ENCODE peak calls at places on chromosomes 11 and 22, in six cellular contexts. E, T, V, X, D and G are unnamed samples.

GRCh38 chr22:31917227-31917921 is 27.0 kb upstream of the YWHAH start:
- DNase-seq in E (no peak), T (peak), V (no peak), X (no peak), D (no peak), G (peak)

GRCh38 chr22:33472462-33473344 is 414.5 kb upstream of the SYN3 start:
- DNase-seq in E (no peak), T (no peak), V (no peak), X (peak), D (no peak), G (no peak)

GRCh38 chr11:38307455-38307854 is 1709.4 kb upstream of the RAG2 start:
- DNase-seq in E (no peak), T (no peak), V (no peak), X (no peak), D (no peak), G (no peak)

GRCh38 chr22:50699754-50700386 is 27.2 kb downstream of the SHANK3 start:
- DNase-seq in E (no peak), T (peak), V (no peak), X (no peak), D (no peak), G (peak)

GRCh38 chr11:12526789-12527188 is 147.4 kb upstream of the TEAD1 start:
- DNase-seq in E (no peak), T (no peak), V (no peak), X (no peak), D (no peak), G (no peak)

GRCh38 chr11:396511-396947 is 2.5 kb downstream of the PKP3 start:
- DNase-seq in E (peak), T (no peak), V (no peak), X (no peak), D (no peak), G (no peak)

GRCh38 chr11:32121012-32121411 is 30.1 kb downstream of the RCN1 start:
- DNase-seq in E (no peak), T (no peak), V (no peak), X (no peak), D (no peak), G (no peak)

GRCh38 chr11:27255447-27255828 is 107.6 kb downstream of the CCDC34 start:
- DNase-seq in E (no peak), T (no peak), V (no peak), X (peak), D (peak), G (no peak)

GRCh38 chr11:112364962-112365481 is 104.4 kb upstream of the PLET1 start:
- DNase-seq in E (no peak), T (no peak), V (peak), X (peak), D (peak), G (no peak)

GRCh38 chr22:17803871-17804270 is 29.6 kb upstream of the BID start:
- DNase-seq in E (no peak), T (no peak), V (no peak), X (no peak), D (no peak), G (no peak)

GRCh38 chr11:70517996-70518907 is 119.9 kb downstream of the CTTN start:
- DNase-seq in E (no peak), T (no peak), V (peak), X (peak), D (no peak), G (no peak)

GRCh38 chr11:88421530-88421929 is 84.0 kb upstream of the CTSC start:
- DNase-seq in E (no peak), T (no peak), V (no peak), X (no peak), D (no peak), G (no peak)

GRCh38 chr11:69328231-69328630 is 34.3 kb downstream of the MYEOV start:
- DNase-seq in E (no peak), T (no peak), V (no peak), X (no peak), D (no peak), G (no peak)

GRCh38 chr11:13091373-13091772 is 82.3 kb downstream of the RASSF10 start:
- DNase-seq in E (no peak), T (no peak), V (no peak), X (no peak), D (no peak), G (no peak)

GRCh38 chr22:22609271-22609670 is 35.1 kb upstream of the GGTLC2 start:
- DNase-seq in E (no peak), T (no peak), V (no peak), X (no peak), D (no peak), G (no peak)

GRCh38 chr11:86784247-86784681 is 16.1 kb upstream of the PRSS23 start:
- DNase-seq in E (no peak), T (no peak), V (no peak), X (no peak), D (no peak), G (no peak)

GRCh38 chr11:73671701-73672100 is 25.3 kb downstream of the PLEKHB1 start:
- DNase-seq in E (no peak), T (no peak), V (no peak), X (no peak), D (no peak), G (no peak)

GRCh38 chr22:24183321-24184031 is 2.2 kb downstream of the SUSD2 start:
- DNase-seq in E (no peak), T (no peak), V (no peak), X (no peak), D (no peak), G (no peak)

GRCh38 chr11:2513441-2513840 is 68.6 kb downstream of the KCNQ1 start:
- DNase-seq in E (no peak), T (no peak), V (no peak), X (no peak), D (no peak), G (no peak)

GRCh38 chr11:47409440-47410403 is 1.3 kb downstream of the SLC39A13 start:
- DNase-seq in E (no peak), T (no peak), V (no peak), X (no peak), D (no peak), G (no peak)

GRCh38 chr22:29938285-29938693 is 55.3 kb downstream of the MTMR3 start:
- DNase-seq in E (no peak), T (no peak), V (no peak), X (no peak), D (no peak), G (no peak)

GRCh38 chr11:86798988-86799387 is 1.4 kb upstream of the PRSS23 start:
- DNase-seq in E (no peak), T (no peak), V (no peak), X (no peak), D (peak), G (no peak)

GRCh38 chr22:49372111-49372529 is 455.6 kb downstream of the BRD1 start:
- DNase-seq in E (no peak), T (no peak), V (no peak), X (no peak), D (no peak), G (no peak)

DNA sequence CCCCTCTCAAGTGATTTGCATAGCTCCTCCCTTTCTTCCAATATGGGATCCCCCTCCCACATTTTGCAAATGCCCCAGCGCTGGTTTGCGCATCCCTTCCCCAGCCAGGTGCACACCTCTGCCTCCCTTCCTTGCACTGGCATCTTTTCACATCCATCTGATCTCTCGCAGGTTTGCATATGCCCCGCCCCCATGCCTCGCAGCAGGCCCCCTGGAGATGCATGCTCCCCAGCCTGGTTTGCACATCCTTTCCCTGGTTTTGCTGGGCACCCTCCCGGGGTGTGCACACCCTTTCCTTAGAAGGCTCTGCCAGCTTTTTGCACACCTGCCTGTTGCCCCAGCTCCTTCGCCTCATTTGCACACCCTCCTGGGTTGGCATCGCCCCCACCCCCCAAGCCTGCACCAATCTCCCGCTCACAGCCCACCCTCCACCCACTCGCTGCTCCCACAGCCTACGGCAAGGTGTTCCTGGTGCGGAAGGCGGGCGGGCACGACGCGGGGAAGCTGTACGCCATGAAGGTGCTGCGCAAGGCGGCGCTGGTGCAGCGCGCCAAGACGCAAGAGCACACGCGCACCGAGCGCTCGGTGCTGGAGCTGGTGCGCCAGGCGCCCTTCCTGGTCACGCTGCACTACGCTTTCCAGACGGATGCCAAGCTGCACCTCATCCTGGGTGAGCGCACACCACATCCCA is 895 bp downstream of the RPS6KA4 start:
- DNase-seq in E (no peak), T (peak), V (no peak), X (no peak), D (no peak), G (peak)
- TF ChIP-seq CTCF in E (no peak), T (no peak), V (no peak), X (no peak), D (no peak), G (peak)

GRCh38 chr11:133948711-133949110 is 8.1 kb downstream of the IGSF9B start:
- DNase-seq in E (no peak), T (no peak), V (no peak), X (no peak), D (no peak), G (no peak)
- H3K4me3 ChIP-seq in E (no peak), T (no peak), V (no peak), X (no peak), D (no peak), G (no peak)

GRCh38 chr22:21022955-21023614 is 8.1 kb downstream of the P2RX6 start:
- DNase-seq in E (no peak), T (no peak), V (no peak), X (no peak), D (no peak), G (no peak)
- TF ChIP-seq CTCF in E (no peak), T (no peak), V (no peak), X (no peak), D (peak), G (no peak)

GRCh38 chr11:114623720-114624119 is 28.1 kb upstream of the NXPE4 start:
- DNase-seq in E (no peak), T (no peak), V (no peak), X (no peak), D (no peak), G (no peak)

GRCh38 chr11:114621950-114622809 is 26.6 kb upstream of the NXPE4 start:
- DNase-seq in E (no peak), T (no peak), V (no peak), X (no peak), D (no peak), G (no peak)

GRCh38 chr11:114624455-114625207 is 29.0 kb upstream of the NXPE4 start:
- DNase-seq in E (no peak), T (no peak), V (no peak), X (no peak), D (no peak), G (no peak)

GRCh38 chr11:114622858-114623257 is 27.3 kb upstream of the NXPE4 start:
- DNase-seq in E (no peak), T (no peak), V (no peak), X (no peak), D (no peak), G (no peak)

GRCh38 chr11:114625294-114625693 is 29.7 kb upstream of the NXPE4 start:
- DNase-seq in E (no peak), T (no peak), V (no peak), X (no peak), D (no peak), G (no peak)
- H3K4me3 ChIP-seq in E (no peak), T (no peak), V (no peak), X (no peak), D (no peak), G (no peak)

GRCh38 chr11:82176365-82176764 is 557.3 kb downstream of the FAM181B start:
- DNase-seq in E (no peak), T (no peak), V (no peak), X (no peak), D (no peak), G (no peak)

GRCh38 chr11:82176945-82177344 is 556.7 kb downstream of the FAM181B start:
- DNase-seq in E (no peak), T (no peak), V (no peak), X (no peak), D (no peak), G (no peak)

DNA sequence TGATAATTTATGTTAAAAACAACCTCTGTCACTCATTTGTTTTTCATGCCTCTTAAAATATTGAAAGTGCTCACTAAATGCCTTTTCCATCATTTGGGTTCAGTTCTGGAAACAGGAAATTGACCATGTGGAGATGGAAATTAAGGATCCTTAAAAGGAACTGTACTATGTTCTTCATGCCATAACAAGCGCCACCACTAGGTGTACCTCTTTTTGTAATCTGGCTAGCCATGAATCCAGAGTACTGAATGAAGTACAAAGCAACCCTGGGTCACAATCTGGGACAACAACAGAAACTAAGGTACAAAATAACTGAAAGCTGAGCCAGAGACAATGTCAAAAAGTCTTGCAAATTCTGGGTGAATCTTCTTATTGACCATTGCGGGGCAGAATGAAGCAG is 559.1 kb downstream of the FAM181B start:
- DNase-seq in E (no peak), T (no peak), V (no peak), X (no peak), D (no peak), G (no peak)
- TF ChIP-seq CTCF in E (peak), T (no peak), V (peak), X (no peak), D (peak), G (no peak)

DNA sequence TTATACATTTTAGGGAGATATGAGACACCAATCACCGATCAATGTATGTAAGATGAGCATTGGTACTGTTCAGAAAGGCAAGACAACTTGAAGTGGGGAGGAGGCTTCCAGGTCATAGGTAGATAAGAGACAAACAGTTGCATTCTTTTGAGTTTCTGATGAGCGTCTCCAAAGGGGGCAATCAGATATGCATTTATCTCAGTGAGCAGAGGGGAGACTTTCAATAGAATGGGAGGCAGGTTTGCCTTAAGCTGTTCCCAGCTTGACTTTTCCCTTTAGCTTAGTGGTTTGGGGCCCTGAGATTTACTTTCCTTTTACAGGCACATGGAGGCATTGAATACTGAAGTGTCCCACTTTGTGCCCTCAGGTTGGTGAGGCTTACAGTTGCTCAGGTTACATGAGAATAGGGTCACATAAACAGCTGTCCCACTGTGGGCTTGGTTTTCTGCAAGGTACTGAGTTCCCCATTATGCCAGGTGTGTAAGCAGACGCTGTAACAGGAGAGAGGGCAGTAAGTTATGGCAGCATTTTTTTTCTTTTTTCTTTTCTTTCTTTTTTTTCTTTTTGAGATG is 129.8 kb upstream of the SERPIND1 start:
- DNase-seq in E (no peak), T (no peak), V (no peak), X (no peak), D (no peak), G (no peak)
- H3K4me3 ChIP-seq in E (no peak), T (no peak), V (no peak), X (no peak), D (no peak), G (no peak)